ENCODE peak calls at places on chromosomes 11 and 22, in six cellular contexts. One of them, this sample, is unnamed.

GRCh38 chr11:125494987-125495725 is 909 bp downstream of the FEZ1 start:
- DNase-seq in H7: peak
- DNase-seq in HCT116: no peak
- DNase-seq in cardiac muscle cell: peak
- DNase-seq in pancreas: no peak
- DNase-seq in fibroblast of pulmonary artery: peak
- DNase-seq in this sample: peak

GRCh38 chr11:69531717-69532088 is 50.2 kb downstream of the LINC01488 start:
- DNase-seq in H7: peak
- DNase-seq in HCT116: no peak
- DNase-seq in cardiac muscle cell: no peak
- DNase-seq in pancreas: no peak
- DNase-seq in fibroblast of pulmonary artery: no peak
- DNase-seq in this sample: no peak

GRCh38 chr11:70005107-70005818 is 72.9 kb upstream of the ANO1 start:
- DNase-seq in H7: no peak
- DNase-seq in HCT116: no peak
- DNase-seq in cardiac muscle cell: peak
- DNase-seq in pancreas: no peak
- DNase-seq in fibroblast of pulmonary artery: peak
- DNase-seq in this sample: no peak

GRCh38 chr11:125433454-125434121 is 62.5 kb downstream of the FEZ1 start:
- DNase-seq in H7: peak
- DNase-seq in HCT116: peak
- DNase-seq in cardiac muscle cell: peak
- DNase-seq in pancreas: peak
- DNase-seq in fibroblast of pulmonary artery: peak
- DNase-seq in this sample: peak

GRCh38 chr11:92399702-92400101 is 175.1 kb downstream of the FAT3 start:
- DNase-seq in H7: no peak
- DNase-seq in HCT116: no peak
- DNase-seq in cardiac muscle cell: no peak
- DNase-seq in pancreas: no peak
- DNase-seq in fibroblast of pulmonary artery: no peak
- DNase-seq in this sample: no peak

GRCh38 chr11:2531987-2532703 is 87.3 kb downstream of the KCNQ1 start:
- DNase-seq in H7: no peak
- DNase-seq in HCT116: no peak
- DNase-seq in cardiac muscle cell: no peak
- DNase-seq in pancreas: no peak
- DNase-seq in fibroblast of pulmonary artery: no peak
- DNase-seq in this sample: peak

GRCh38 chr11:36098046-36098445 is 154.2 kb downstream of the LDLRAD3 start:
- DNase-seq in H7: no peak
- DNase-seq in HCT116: no peak
- DNase-seq in cardiac muscle cell: peak
- DNase-seq in pancreas: no peak
- DNase-seq in fibroblast of pulmonary artery: peak
- DNase-seq in this sample: no peak

GRCh38 chr11:123429336-123429735 is 733 bp upstream of the GRAMD1B start:
- DNase-seq in H7: no peak
- DNase-seq in HCT116: no peak
- DNase-seq in cardiac muscle cell: no peak
- DNase-seq in pancreas: no peak
- DNase-seq in fibroblast of pulmonary artery: no peak
- DNase-seq in this sample: no peak

GRCh38 chr11:83122050-83122449 is 34.9 kb upstream of the PCF11 start:
- DNase-seq in H7: no peak
- DNase-seq in HCT116: no peak
- DNase-seq in cardiac muscle cell: no peak
- DNase-seq in pancreas: no peak
- DNase-seq in fibroblast of pulmonary artery: no peak
- DNase-seq in this sample: no peak

GRCh38 chr22:40024201-40025061 is 29.7 kb downstream of the FAM83F start:
- DNase-seq in H7: peak
- DNase-seq in HCT116: peak
- DNase-seq in cardiac muscle cell: peak
- DNase-seq in pancreas: peak
- DNase-seq in fibroblast of pulmonary artery: peak
- DNase-seq in this sample: peak

GRCh38 chr22:38824587-38824986 is 19.2 kb downstream of the NPTXR start:
- DNase-seq in H7: peak
- DNase-seq in HCT116: no peak
- DNase-seq in cardiac muscle cell: peak
- DNase-seq in pancreas: peak
- DNase-seq in fibroblast of pulmonary artery: peak
- DNase-seq in this sample: peak

GRCh38 chr11:113202431-113202830 is 112.0 kb upstream of the TTC12 start:
- DNase-seq in H7: no peak
- DNase-seq in HCT116: no peak
- DNase-seq in cardiac muscle cell: no peak
- DNase-seq in pancreas: no peak
- DNase-seq in fibroblast of pulmonary artery: peak
- DNase-seq in this sample: no peak

GRCh38 chr11:120267319-120267718 is 27.4 kb downstream of the POU2F3 start:
- DNase-seq in H7: no peak
- DNase-seq in HCT116: no peak
- DNase-seq in cardiac muscle cell: no peak
- DNase-seq in pancreas: no peak
- DNase-seq in fibroblast of pulmonary artery: no peak
- DNase-seq in this sample: no peak

GRCh38 chr11:116786360-116786759 is 1.5 kb downstream of the ZPR1 start:
- DNase-seq in H7: no peak
- DNase-seq in HCT116: no peak
- DNase-seq in cardiac muscle cell: no peak
- DNase-seq in pancreas: no peak
- DNase-seq in fibroblast of pulmonary artery: no peak
- DNase-seq in this sample: no peak

GRCh38 chr11:119794756-119795155 is 65.8 kb upstream of the NECTIN1 start:
- DNase-seq in H7: no peak
- DNase-seq in HCT116: no peak
- DNase-seq in cardiac muscle cell: no peak
- DNase-seq in pancreas: no peak
- DNase-seq in fibroblast of pulmonary artery: no peak
- DNase-seq in this sample: no peak

GRCh38 chr22:32511776-32512175 is 37.2 kb downstream of the FBXO7 start:
- DNase-seq in H7: no peak
- DNase-seq in HCT116: no peak
- DNase-seq in cardiac muscle cell: no peak
- DNase-seq in pancreas: no peak
- DNase-seq in fibroblast of pulmonary artery: no peak
- DNase-seq in this sample: no peak

GRCh38 chr11:60905551-60906113 is 753 bp downstream of the PRPF19 start:
- DNase-seq in H7: no peak
- DNase-seq in HCT116: no peak
- DNase-seq in cardiac muscle cell: peak
- DNase-seq in pancreas: peak
- DNase-seq in fibroblast of pulmonary artery: peak
- DNase-seq in this sample: no peak

GRCh38 chr11:35063453-35063852 is 75.5 kb upstream of the CD44 start:
- DNase-seq in H7: no peak
- DNase-seq in HCT116: no peak
- DNase-seq in cardiac muscle cell: no peak
- DNase-seq in pancreas: no peak
- DNase-seq in fibroblast of pulmonary artery: no peak
- DNase-seq in this sample: no peak

DNA sequence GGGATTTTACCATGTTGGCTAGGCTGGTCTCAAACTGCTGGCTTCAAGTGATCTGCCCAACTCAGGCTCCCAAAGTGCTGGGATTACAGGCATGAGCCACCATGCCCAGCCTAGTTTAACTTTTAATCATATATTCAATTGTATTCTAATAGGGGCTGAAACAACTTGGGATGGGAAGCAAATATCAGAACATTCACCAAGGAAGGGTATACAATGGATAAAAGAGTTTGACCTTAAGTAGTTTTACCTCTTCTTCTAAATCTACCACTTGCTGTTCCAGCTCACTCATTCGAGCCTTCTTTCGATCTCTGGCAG is 1.6 kb downstream of the XBP1 start:
- DNase-seq in H7: no peak
- DNase-seq in HCT116: no peak
- DNase-seq in cardiac muscle cell: no peak
- DNase-seq in pancreas: no peak
- DNase-seq in fibroblast of pulmonary artery: no peak
- DNase-seq in this sample: no peak
- H3K4me3 ChIP-seq in H7: peak
- H3K4me3 ChIP-seq in HCT116: peak
- H3K4me3 ChIP-seq in cardiac muscle cell: peak
- H3K4me3 ChIP-seq in pancreas: peak
- H3K4me3 ChIP-seq in fibroblast of pulmonary artery: peak
- H3K4me3 ChIP-seq in this sample: peak

DNA sequence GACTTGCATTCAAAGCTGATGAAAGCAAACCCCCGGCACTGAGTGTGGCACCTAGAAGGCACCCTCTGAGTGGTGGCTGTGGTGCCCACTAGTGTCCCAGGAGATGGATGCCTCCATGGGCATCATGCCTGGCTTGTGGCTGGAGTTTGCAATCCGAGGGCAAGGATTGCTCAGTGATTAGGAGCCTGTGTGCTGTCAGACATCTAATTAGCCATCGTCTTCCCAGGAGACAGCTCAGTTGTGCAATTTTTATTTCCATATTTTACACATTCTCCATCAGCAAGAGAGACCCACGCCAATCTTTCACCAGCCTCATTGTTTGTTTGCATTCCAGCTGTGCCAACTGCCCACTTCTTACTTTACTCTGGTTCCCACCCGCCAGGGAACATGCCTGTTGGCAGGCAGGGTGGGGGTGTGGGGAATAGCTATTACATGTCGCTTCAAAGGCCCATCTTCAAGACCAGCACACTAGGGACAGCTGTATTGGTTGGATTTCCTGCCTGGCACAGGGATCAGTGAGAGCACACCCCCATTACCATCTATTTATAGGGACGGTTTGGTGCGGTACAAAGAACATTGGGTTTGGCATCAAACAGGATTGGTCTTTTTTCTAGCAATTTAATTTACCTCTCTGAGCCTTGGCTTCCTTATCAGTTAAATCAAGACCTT is 80.8 kb upstream of the NAV2 start:
- DNase-seq in H7: no peak
- DNase-seq in HCT116: no peak
- DNase-seq in cardiac muscle cell: peak
- DNase-seq in pancreas: no peak
- DNase-seq in fibroblast of pulmonary artery: no peak
- DNase-seq in this sample: no peak
- H3K4me3 ChIP-seq in H7: no peak
- H3K4me3 ChIP-seq in HCT116: no peak
- H3K4me3 ChIP-seq in cardiac muscle cell: no peak
- H3K4me3 ChIP-seq in pancreas: no peak
- H3K4me3 ChIP-seq in fibroblast of pulmonary artery: no peak
- H3K4me3 ChIP-seq in this sample: no peak

DNA sequence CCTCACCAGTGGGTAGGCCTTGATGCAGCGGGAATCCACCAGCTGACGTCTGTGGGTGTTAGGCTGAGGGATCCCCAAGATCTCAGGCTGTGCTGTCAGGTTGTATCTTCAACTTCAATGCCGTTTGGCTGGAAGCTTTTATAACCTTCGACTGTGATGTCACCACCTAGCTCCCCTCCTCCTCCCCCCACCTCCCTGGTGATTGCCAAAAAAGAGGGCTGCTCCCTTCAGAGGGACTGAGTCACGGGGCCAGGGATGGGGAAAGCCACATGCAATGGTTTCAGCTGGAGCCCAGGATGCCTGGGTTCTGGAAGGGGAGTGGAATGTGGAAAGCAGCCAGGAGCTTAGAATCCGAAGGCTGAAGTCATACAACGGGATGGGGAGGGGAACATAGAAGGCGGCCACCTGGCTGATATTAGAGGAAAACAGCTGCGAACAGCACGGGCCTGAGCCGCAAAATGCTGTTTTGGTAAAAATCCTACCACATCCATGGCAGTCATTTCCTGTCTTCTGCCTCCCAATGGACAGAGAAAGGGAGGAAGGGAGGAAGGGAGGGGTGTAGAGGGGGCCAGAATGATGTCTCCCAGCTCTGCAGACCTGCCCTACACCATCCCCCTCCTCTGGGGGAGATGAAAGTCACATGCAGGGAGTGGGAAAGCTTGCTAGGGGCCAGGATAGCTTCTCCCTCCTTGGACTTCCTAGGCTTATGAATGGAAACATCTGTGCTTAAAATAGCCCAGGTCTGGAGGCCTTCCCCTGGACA is at the start of gene LRRN4CL:
- DNase-seq in H7: peak
- DNase-seq in HCT116: no peak
- DNase-seq in cardiac muscle cell: peak
- DNase-seq in pancreas: no peak
- DNase-seq in fibroblast of pulmonary artery: peak
- DNase-seq in this sample: peak
- H3K4me3 ChIP-seq in H7: no peak
- H3K4me3 ChIP-seq in HCT116: no peak
- H3K4me3 ChIP-seq in cardiac muscle cell: no peak
- H3K4me3 ChIP-seq in pancreas: no peak
- H3K4me3 ChIP-seq in fibroblast of pulmonary artery: peak
- H3K4me3 ChIP-seq in this sample: no peak

GRCh38 chr11:59181746-59182456 is 10.0 kb downstream of the DTX4 start:
- DNase-seq in H7: no peak
- DNase-seq in HCT116: no peak
- DNase-seq in cardiac muscle cell: no peak
- DNase-seq in pancreas: no peak
- DNase-seq in fibroblast of pulmonary artery: no peak
- DNase-seq in this sample: peak
- H3K4me3 ChIP-seq in H7: no peak
- H3K4me3 ChIP-seq in HCT116: no peak
- H3K4me3 ChIP-seq in cardiac muscle cell: no peak
- H3K4me3 ChIP-seq in pancreas: no peak
- H3K4me3 ChIP-seq in fibroblast of pulmonary artery: no peak
- H3K4me3 ChIP-seq in this sample: no peak

DNA sequence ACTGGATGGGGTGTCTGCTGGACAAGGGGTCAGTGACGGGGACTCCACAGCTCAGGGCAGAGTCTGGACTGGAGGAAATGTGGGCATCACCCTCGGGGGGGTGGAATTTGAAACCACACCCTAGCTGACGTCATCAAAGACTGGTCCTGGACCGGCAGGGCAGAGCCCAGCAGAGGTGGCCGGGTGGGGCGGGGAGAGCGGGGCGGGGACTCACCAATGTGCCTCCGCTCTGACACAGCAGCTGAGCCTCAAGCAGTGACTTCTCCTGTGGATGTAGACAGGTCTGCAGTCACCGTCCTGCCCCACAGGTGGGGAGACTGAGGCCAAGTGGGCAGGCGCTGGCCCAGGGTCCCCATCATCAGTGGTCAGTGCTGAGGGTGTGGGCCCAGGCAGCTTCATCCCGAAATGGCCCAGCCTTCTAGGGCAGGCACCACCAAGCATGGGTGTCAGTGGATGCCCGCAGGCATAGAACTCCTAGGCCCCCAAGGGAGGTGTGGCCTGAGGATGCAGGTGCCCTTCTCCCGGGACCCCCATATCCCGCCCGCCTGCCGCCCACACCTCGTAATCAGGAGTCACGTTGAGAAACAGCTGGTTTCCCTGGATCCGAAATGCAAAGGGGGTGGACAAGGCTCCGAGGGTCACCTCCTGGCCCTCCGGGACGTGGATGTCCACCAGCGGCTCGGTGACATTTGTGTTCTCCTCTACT is 603 bp downstream of the CDHR5 start:
- DNase-seq in H7: no peak
- DNase-seq in HCT116: peak
- DNase-seq in cardiac muscle cell: no peak
- DNase-seq in pancreas: peak
- DNase-seq in fibroblast of pulmonary artery: no peak
- DNase-seq in this sample: no peak
- H3K4me3 ChIP-seq in H7: no peak
- H3K4me3 ChIP-seq in HCT116: no peak
- H3K4me3 ChIP-seq in cardiac muscle cell: no peak
- H3K4me3 ChIP-seq in pancreas: no peak
- H3K4me3 ChIP-seq in fibroblast of pulmonary artery: no peak
- H3K4me3 ChIP-seq in this sample: no peak